ENCODE peak calls at places on chromosomes 6 and 20, in seven cellular contexts. U, G, Y, A, X, T and L are unnamed samples.
A peak's percentile ranks its signal among the peaks of the same experiment; 100 is the strongest.

GRCh38 chr20:53978497-53978896 is 91.9 kb downstream of the BCAS1 start:
- DNase-seq in T (no peak), Y (no peak), U (no peak), X (no peak), A (no peak), G (no peak), L (no peak)

GRCh38 chr6:82741996-82742385 is 323.6 kb downstream of the UBE3D start:
- DNase-seq in U (no peak), Y (no peak), T (no peak), G (no peak), X (no peak), A (no peak), L (no peak)

GRCh38 chr6:168361766-168362165 is 42.2 kb upstream of the DACT2 start:
- DNase-seq in A (no peak), G (no peak), U (peak; percentile 22), X (no peak), T (no peak), Y (no peak), L (no peak)

GRCh38 chr20:62730481-62730880 is 21.8 kb downstream of the NTSR1 start:
- DNase-seq in A (no peak), X (no peak), Y (no peak), U (no peak), T (no peak), G (no peak), L (no peak)

GRCh38 chr6:22108199-22108598 is 188.6 kb downstream of the PRL start:
- DNase-seq in X (no peak), U (no peak), T (no peak), A (no peak), G (no peak), Y (peak; percentile 20), L (no peak)

GRCh38 chr20:57008217-57008616 is 258.2 kb downstream of the BMP7 start:
- DNase-seq in T (no peak), A (no peak), X (peak; percentile 66), Y (no peak), G (no peak), U (no peak), L (no peak)

GRCh38 chr6:118468682-118469465 is 79.2 kb upstream of the PLN start:
- DNase-seq in T (no peak), Y (no peak), A (no peak), U (no peak), X (no peak), G (no peak), L (no peak)

GRCh38 chr6:45965787-45966186 is 49.9 kb downstream of the CLIC5 start:
- DNase-seq in X (no peak), G (no peak), T (no peak), Y (no peak), U (no peak), A (no peak), L (no peak)

GRCh38 chr6:48109902-48110301 is 1.1 kb downstream of the PTCHD4 start:
- DNase-seq in G (no peak), Y (no peak), A (no peak), U (no peak), X (no peak), T (no peak), L (no peak)

GRCh38 chr6:47724300-47724699 is 25.9 kb downstream of the ADGRF4 start:
- DNase-seq in G (no peak), X (no peak), U (no peak), T (no peak), A (no peak), Y (no peak), L (no peak)

GRCh38 chr6:118186676-118187567 is 279.9 kb downstream of the SLC35F1 start:
- DNase-seq in X (no peak), U (no peak), T (no peak), G (no peak), A (no peak), Y (no peak), L (no peak)

GRCh38 chr20:57080796-57081195 is 185.6 kb downstream of the BMP7 start:
- DNase-seq in A (no peak), X (no peak), U (no peak), G (no peak), T (no peak), Y (no peak), L (no peak)

GRCh38 chr6:98824163-98824906 is 10.0 kb upstream of the POU3F2 start:
- DNase-seq in Y (no peak), U (no peak), X (no peak), A (peak; percentile 26), G (no peak), T (no peak), L (no peak)

GRCh38 chr6:111758608-111759293 is 114.5 kb downstream of the FYN start:
- DNase-seq in X (no peak), U (no peak), A (no peak), T (no peak), Y (no peak), G (no peak), L (no peak)

GRCh38 chr20:6783752-6784725 is 16.6 kb downstream of the BMP2 start:
- DNase-seq in G (no peak), Y (no peak), A (no peak), T (no peak), U (no peak), X (no peak), L (no peak)

GRCh38 chr6:42453649-42454427 is 2.1 kb upstream of the TRERF1 start:
- DNase-seq in T (no peak), Y (peak; percentile 55), U (peak; percentile 79), X (peak; percentile 70), A (peak; percentile 29), G (no peak), L (no peak)

GRCh38 chr20:9442858-9443257 is 71.5 kb upstream of the LAMP5 start:
- DNase-seq in A (no peak), X (no peak), U (no peak), G (no peak), T (no peak), Y (no peak), L (no peak)

GRCh38 chr6:99603421-99604160 is 3.0 kb upstream of the PRDM13 start:
- DNase-seq in Y (no peak), A (no peak), G (no peak), U (peak; percentile 48), T (no peak), X (no peak), L (no peak)

GRCh38 chr6:4567141-4567540 is 209.1 kb upstream of the CDYL start:
- DNase-seq in G (no peak), T (no peak), A (no peak), U (no peak), Y (no peak), X (no peak), L (no peak)

GRCh38 chr6:55957961-55958422 is 82.6 kb upstream of the BMP5 start:
- DNase-seq in Y (no peak), G (no peak), A (no peak), U (no peak), X (no peak), T (no peak), L (no peak)

GRCh38 chr20:50302463-50303041 is 111.9 kb downstream of the CEBPB start:
- DNase-seq in A (no peak), G (no peak), Y (no peak), T (no peak), U (no peak), X (no peak), L (no peak)

GRCh38 chr6:166333172-166333995 is 9.0 kb downstream of the SFT2D1 start:
- DNase-seq in Y (no peak), U (no peak), X (no peak), T (no peak), A (no peak), G (no peak), L (no peak)

GRCh38 chr6:52371656-52372151 is 9.8 kb downstream of the PAQR8 start:
- DNase-seq in T (no peak), X (no peak), Y (no peak), A (no peak), G (no peak), U (no peak), L (no peak)

GRCh38 chr20:23179766-23180403 is 93.8 kb upstream of the CD93 start:
- DNase-seq in A (no peak), T (no peak), G (no peak), X (no peak), Y (no peak), U (no peak), L (no peak)

GRCh38 chr20:23180451-23180921 is 94.4 kb upstream of the CD93 start:
- DNase-seq in Y (peak; percentile 69), U (no peak), A (no peak), G (no peak), T (no peak), X (no peak), L (no peak)

GRCh38 chr20:23174821-23175220 is 88.7 kb upstream of the CD93 start:
- DNase-seq in U (no peak), T (no peak), X (no peak), Y (no peak), G (no peak), A (no peak), L (no peak)

GRCh38 chr20:23178806-23179205 is 92.7 kb upstream of the CD93 start:
- DNase-seq in U (no peak), G (no peak), T (no peak), X (no peak), Y (no peak), A (no peak), L (no peak)
- TF ChIP-seq CTCF in U (no peak), G (peak; percentile 35), T (no peak), X (no peak), Y (peak; percentile 65), A (no peak), L (no peak)

GRCh38 chr6:77650098-77650663 is 2.7 kb upstream of the MEI4 start:
- DNase-seq in T (no peak), A (peak; percentile 53), G (no peak), X (no peak), Y (peak; percentile 31), U (no peak), L (no peak)
- TF ChIP-seq CTCF in T (no peak), A (peak; percentile 53), G (no peak), X (no peak), Y (peak; percentile 31), U (no peak), L (no peak)

GRCh38 chr6:116011096-116011401 is 49.6 kb downstream of the FRK start:
- DNase-seq in A (no peak), U (no peak), T (no peak), X (no peak), Y (no peak), G (no peak), L (no peak)
- TF ChIP-seq CTCF in A (peak; percentile 34), U (no peak), T (no peak), X (no peak), Y (no peak), G (no peak), L (no peak)

GRCh38 chr20:8366303-8366923 is 234.3 kb downstream of the PLCB1 start:
- DNase-seq in U (no peak), A (no peak), G (no peak), Y (no peak), T (no peak), X (no peak), L (no peak)

GRCh38 chr20:8370774-8371173 is 238.7 kb downstream of the PLCB1 start:
- DNase-seq in T (no peak), U (no peak), A (no peak), G (no peak), X (no peak), Y (no peak), L (no peak)

GRCh38 chr20:8367679-8368078 is 235.6 kb downstream of the PLCB1 start:
- DNase-seq in A (no peak), U (no peak), X (no peak), Y (no peak), G (no peak), T (no peak), L (no peak)

GRCh38 chr20:8365634-8366033 is 233.6 kb downstream of the PLCB1 start:
- DNase-seq in X (no peak), A (no peak), G (no peak), Y (no peak), T (no peak), U (no peak), L (no peak)

GRCh38 chr20:8368680-8369079 is 236.6 kb downstream of the PLCB1 start:
- DNase-seq in Y (no peak), U (no peak), A (no peak), T (no peak), X (no peak), G (no peak), L (no peak)
- TF ChIP-seq CTCF in Y (no peak), U (no peak), A (no peak), T (no peak), X (no peak), G (no peak), L (no peak)